ENCODE peak calls at places on chromosome 7, in seven cellular contexts. K, Z, S, P, V, L and H are unnamed samples. For H3K36me3 and H3K4me1, the result is how much of the 10 kb centered on the place peaks cover.

GRCh38 chr7:69184339-69184738 is 413.9 kb upstream of the AUTS2 start:
- DNase-seq in S (no peak), P (no peak), K (no peak), Z (no peak), L (no peak), V (no peak), H (no peak)

GRCh38 chr7:125878990-125879389 is 949.4 kb upstream of the POT1 start:
- DNase-seq in L (no peak), K (no peak), S (no peak), P (no peak), V (no peak), Z (no peak), H (no peak)

GRCh38 chr7:28986028-28986427 is 27.9 kb upstream of the TRIL start:
- DNase-seq in L (no peak), K (no peak), P (no peak), V (no peak), S (no peak), Z (no peak), H (no peak)

GRCh38 chr7:66050990-66051424 is 24.6 kb upstream of the ASL start:
- DNase-seq in K (no peak), L (no peak), Z (no peak), P (no peak), S (no peak), V (peak), H (no peak)

GRCh38 chr7:501526-501925 is 18.1 kb downstream of the PDGFA start:
- DNase-seq in Z (no peak), P (peak), V (no peak), S (no peak), L (no peak), K (no peak), H (no peak)

GRCh38 chr7:155576900-155577508 is 30.6 kb upstream of the CNPY1 start:
- DNase-seq in K (peak), V (no peak), Z (no peak), S (no peak), P (no peak), L (no peak), H (peak)

GRCh38 chr7:159119026-159119741 is 25.5 kb downstream of the VIPR2 start:
- DNase-seq in Z (no peak), K (peak), P (peak), L (no peak), V (no peak), S (no peak), H (peak)

GRCh38 chr7:150368884-150369739 is 490 bp downstream of the REPIN1 start:
- DNase-seq in K (peak), Z (peak), S (peak), L (peak), P (peak), V (peak), H (peak)

GRCh38 chr7:151251926-151252835 is 3.7 kb upstream of the SMARCD3 start:
- DNase-seq in L (no peak), S (peak), V (peak), P (peak), Z (peak), K (no peak), H (peak)

GRCh38 chr7:6172331-6173295 is 99.8 kb downstream of the CYTH3 start:
- DNase-seq in P (no peak), K (no peak), V (no peak), L (no peak), S (no peak), Z (no peak), H (peak)

GRCh38 chr7:148697256-148697841 is 1.4 kb upstream of the CUL1 start:
- DNase-seq in Z (peak), S (no peak), K (no peak), V (peak), L (peak), P (no peak), H (no peak)

GRCh38 chr7:55641273-55641691 is 69.0 kb upstream of the VOPP1 start:
- DNase-seq in Z (peak), K (no peak), V (peak), S (peak), P (no peak), L (peak), H (peak)

GRCh38 chr7:26279405-26279804 is 12.3 kb upstream of the SNX10 start:
- DNase-seq in K (no peak), Z (no peak), V (no peak), P (no peak), L (peak), S (no peak), H (no peak)

GRCh38 chr7:108071551-108071950 is 58.6 kb downstream of the LAMB4 start:
- DNase-seq in L (no peak), Z (no peak), V (no peak), S (no peak), P (no peak), K (no peak), H (no peak)

GRCh38 chr7:1971946-1972654 is 260.6 kb downstream of the MAD1L1 start:
- DNase-seq in P (no peak), Z (no peak), V (no peak), S (no peak), L (no peak), K (no peak), H (no peak)

GRCh38 chr7:24595671-24596418 is 22.6 kb downstream of the PALS2 start:
- DNase-seq in L (no peak), V (no peak), S (no peak), Z (no peak), K (no peak), P (no peak), H (no peak)

GRCh38 chr7:12879139-12879538 is 191.7 kb downstream of the ARL4A start:
- DNase-seq in Z (no peak), L (no peak), K (no peak), S (no peak), V (no peak), P (no peak), H (no peak)

GRCh38 chr7:27031289-27032172 is 64.3 kb downstream of the HOXA1 start:
- DNase-seq in V (peak), Z (no peak), K (no peak), P (no peak), L (no peak), S (no peak), H (no peak)

GRCh38 chr7:75861636-75862035 is 17.2 kb upstream of the RHBDD2 start:
- DNase-seq in S (no peak), K (no peak), P (no peak), V (no peak), Z (no peak), L (no peak), H (no peak)

GRCh38 chr7:131616487-131616886 is 60.1 kb upstream of the PODXL start:
- DNase-seq in S (no peak), K (no peak), P (no peak), V (no peak), Z (no peak), L (no peak), H (no peak)

GRCh38 chr7:8215648-8216047 is 46.3 kb downstream of the ICA1 start:
- DNase-seq in S (no peak), L (no peak), Z (no peak), P (no peak), K (no peak), V (no peak), H (no peak)

GRCh38 chr7:1922071-1922869 is 252.2 kb downstream of the ELFN1 start:
- DNase-seq in P (peak), K (no peak), V (no peak), Z (no peak), S (no peak), L (no peak), H (no peak)

GRCh38 chr7:52781250-52781649 is 254.2 kb upstream of the POM121L12 start:
- DNase-seq in Z (no peak), V (no peak), L (no peak), K (no peak), P (no peak), S (no peak), H (no peak)

GRCh38 chr7:22361795-22362194 is 4.8 kb upstream of the RAPGEF5 start:
- DNase-seq in K (no peak), Z (no peak), P (peak), V (no peak), S (no peak), L (no peak), H (no peak)

GRCh38 chr7:145169908-145170307 is 334.1 kb upstream of the TPK1 start:
- DNase-seq in P (no peak), V (no peak), Z (no peak), S (peak), L (no peak), K (no peak), H (no peak)

GRCh38 chr7:17368856-17369520 is 70.5 kb downstream of the AHR start:
- DNase-seq in S (no peak), K (no peak), P (no peak), Z (no peak), L (no peak), V (no peak), H (no peak)

GRCh38 chr7:26653430-26653911 is 210.9 kb downstream of the SKAP2 start:
- DNase-seq in Z (no peak), S (no peak), L (no peak), V (peak), K (peak), P (peak), H (no peak)

GRCh38 chr7:142279616-142280015 is 21.8 kb upstream of the PRSS58 start:
- DNase-seq in K (no peak), Z (no peak), L (no peak), P (peak), V (no peak), S (no peak), H (no peak)

GRCh38 chr7:106110885-106111670 is 1.0 kb downstream of the SYPL1 start:
- DNase-seq in V (no peak), S (no peak), K (no peak), L (no peak), Z (no peak), P (no peak), H (no peak)
- H3K27ac ChIP-seq in V (peak), S (no peak), K (peak), L (peak), Z (peak), P (peak), H (no peak)

DNA sequence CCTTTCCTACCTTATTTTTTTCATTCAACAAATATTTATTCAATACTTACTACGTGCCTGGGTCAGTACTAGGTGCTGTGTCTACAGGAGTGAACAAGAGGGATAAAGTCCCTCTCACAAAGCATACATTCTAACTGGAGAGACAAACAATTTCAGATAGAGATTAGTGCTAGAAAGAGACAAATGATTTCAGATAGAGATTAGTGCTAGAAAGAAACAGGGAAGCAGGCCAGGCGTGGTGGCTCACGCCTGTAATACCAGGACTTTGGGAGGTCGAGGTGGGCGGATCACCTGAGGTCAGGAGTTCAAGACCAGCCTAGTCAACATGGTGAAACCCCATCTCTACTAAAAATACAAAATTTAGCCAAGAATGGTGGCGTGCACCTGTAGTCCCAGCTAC is 34.6 kb downstream of the RBM28 start:
- DNase-seq in L (no peak), V (no peak), S (no peak), K (no peak), P (no peak), Z (no peak), H (no peak)
- H3K36me3 ChIP-seq in L (half or more), V (under half), S (under half), K (half or more), P (under half), Z (half or more), H (half or more)

DNA sequence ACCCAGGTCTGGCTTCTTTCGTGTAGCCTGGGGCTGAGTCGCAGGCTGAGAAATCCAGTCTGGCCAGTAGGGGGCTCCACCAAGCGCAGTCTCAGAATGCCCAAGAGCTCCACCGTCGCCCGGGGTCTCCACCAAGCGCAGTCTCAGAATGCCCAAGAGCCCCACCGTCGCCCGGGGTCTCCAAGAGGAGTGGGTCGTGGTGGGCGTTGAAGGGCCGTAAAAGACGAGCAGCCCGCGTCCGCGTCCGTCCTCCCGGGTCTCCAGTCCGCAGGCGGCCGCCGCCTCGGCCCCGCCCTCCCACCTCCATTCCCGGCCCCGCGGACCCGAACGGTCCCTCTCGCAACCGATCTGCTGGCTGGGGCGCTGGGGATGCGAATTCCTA is 890 bp upstream of the ZYX start:
- DNase-seq in Z (peak), S (peak), L (peak), V (peak), K (peak), P (peak), H (peak)
- H3K4me1 ChIP-seq in Z (half or more), S (under half), L (under half), V (under half), K (under half), P (under half), H (under half)

DNA sequence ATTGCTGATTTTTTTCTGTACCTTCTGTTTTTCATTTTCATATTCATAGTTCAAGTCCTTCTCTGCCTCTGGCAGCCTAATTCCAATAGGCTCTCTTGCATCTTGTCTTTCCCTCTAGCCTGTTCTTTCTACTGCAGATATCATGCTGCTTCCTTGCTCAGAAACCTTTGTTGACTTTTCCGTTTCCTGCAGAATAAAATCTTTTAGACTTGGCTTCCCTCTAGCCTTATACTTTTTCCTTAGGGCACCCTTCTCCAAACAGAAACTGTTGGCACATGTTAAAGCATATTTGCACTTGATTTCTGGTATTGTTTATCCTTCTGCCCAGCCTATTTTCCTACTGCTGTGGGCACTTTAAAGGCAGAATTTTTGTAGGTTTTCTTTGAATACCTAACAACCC is 4.5 kb downstream of the GNAI1 start:
- DNase-seq in K (no peak), S (no peak), L (no peak), P (no peak), Z (no peak), V (no peak), H (no peak)
- H3K27ac ChIP-seq in K (no peak), S (peak), L (no peak), P (no peak), Z (no peak), V (no peak), H (no peak)

GRCh38 chr7:139582130-139582650 is 58.7 kb downstream of the CLEC2L start:
- DNase-seq in P (no peak), K (no peak), S (no peak), V (no peak), Z (no peak), L (no peak), H (no peak)
- H3K36me3 ChIP-seq in P (under half), K (half or more), S (under half), V (under half), Z (under half), L (half or more), H (half or more)

DNA sequence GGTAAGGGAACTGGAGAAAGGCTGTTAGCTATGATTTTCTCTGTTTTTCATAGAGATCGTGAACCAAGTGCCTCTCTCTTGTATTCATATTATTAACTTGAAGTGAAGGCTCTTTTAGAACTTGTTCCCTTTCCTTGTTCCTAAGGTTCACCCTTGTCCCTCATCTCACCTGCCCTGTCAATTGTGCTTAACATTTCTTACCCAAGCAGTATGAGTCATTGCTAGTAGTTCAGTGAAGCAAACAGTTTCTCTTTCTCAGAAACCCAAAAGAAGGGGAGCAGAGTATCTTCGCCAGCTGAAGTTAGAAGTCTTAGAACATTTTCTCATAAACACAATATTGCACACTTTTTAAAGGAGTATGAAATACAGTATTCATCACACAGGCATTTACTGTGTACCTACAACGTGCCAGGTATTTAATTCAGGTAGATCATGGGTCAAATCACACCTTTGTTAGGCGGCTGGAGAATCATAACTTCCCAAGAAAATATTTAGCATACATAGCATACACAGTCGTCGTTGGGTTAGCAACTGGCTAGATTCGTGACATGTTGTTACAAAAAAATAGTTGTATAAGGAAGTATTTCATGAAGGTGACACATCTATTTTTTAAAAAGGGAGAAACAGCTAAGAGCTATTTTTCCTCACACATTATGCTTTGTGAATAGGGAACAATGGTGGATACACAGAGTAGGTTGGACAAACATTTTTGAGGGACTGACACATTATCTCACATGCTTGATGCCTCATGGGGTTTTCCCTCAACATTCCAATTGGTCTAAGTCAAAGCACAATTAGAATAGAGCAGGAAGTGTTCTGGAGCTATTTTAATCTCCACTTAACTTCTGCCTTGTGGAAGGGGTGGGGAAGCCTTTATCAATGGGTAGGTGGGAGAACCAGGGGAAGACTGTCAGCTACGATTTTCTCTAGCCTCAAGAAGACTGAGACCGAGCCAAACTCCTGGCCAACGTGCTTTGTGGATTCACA is 13.2 kb downstream of the HDAC9 start:
- DNase-seq in V (peak), P (no peak), L (no peak), K (no peak), S (peak), Z (no peak), H (peak)
- H3K4me1 ChIP-seq in V (under half), P (under half), L (under half), K (under half), S (under half), Z (under half), H (under half)

GRCh38 chr7:135380351-135380750 is 129.6 kb downstream of the CNOT4 start:
- DNase-seq in V (no peak), L (no peak), Z (no peak), P (no peak), K (no peak), S (no peak), H (no peak)

GRCh38 chr7:135375908-135376699 is 133.8 kb downstream of the CNOT4 start:
- DNase-seq in P (no peak), L (no peak), V (no peak), S (no peak), Z (no peak), K (no peak), H (no peak)

GRCh38 chr7:135372222-135372621 is 137.7 kb downstream of the CNOT4 start:
- DNase-seq in K (no peak), L (no peak), P (no peak), S (no peak), V (no peak), Z (no peak), H (no peak)

GRCh38 chr7:135374736-135375135 is 135.2 kb downstream of the CNOT4 start:
- DNase-seq in L (no peak), Z (no peak), K (no peak), S (no peak), P (no peak), V (no peak), H (no peak)

GRCh38 chr7:135377171-135377570 is 132.7 kb downstream of the CNOT4 start:
- DNase-seq in V (no peak), P (no peak), S (no peak), K (no peak), Z (no peak), L (no peak), H (no peak)
- H3K27ac ChIP-seq in V (no peak), P (no peak), S (no peak), K (no peak), Z (no peak), L (no peak), H (no peak)